ENCODE peak calls at places on chromosomes 11 and 22, in nine cellular contexts. M is heart left ventricle, E is A549, C is IMR-90, J is iPS DF 6.9, I is lower leg skin, Z is ovary, O is cardiac muscle cell, T is body of pancreas. R is an unnamed sample.

GRCh38 chr22:30968015-30968923 is at the start of gene MORC2:
- DNase-seq in Z (no peak), E (peak; percentile 27), T (peak; percentile 79), C (peak; percentile 15), J (peak; percentile 43), I (no peak), M (peak; percentile 66), O (no peak), R (no peak)

GRCh38 chr22:50269573-50270301 is 443 bp downstream of the MAPK11 start:
- DNase-seq in T (peak; percentile 43), O (peak; percentile 36), J (no peak), M (no peak), E (no peak), C (peak; percentile 31), Z (peak; percentile 68), I (no peak), R (peak; percentile 53)

GRCh38 chr11:26865703-26866102 is 128.2 kb upstream of the FIBIN start:
- DNase-seq in C (no peak), I (no peak), T (no peak), J (no peak), O (no peak), E (no peak), M (no peak), Z (no peak), R (no peak)

GRCh38 chr22:34973926-34974325 is 92.0 kb upstream of the ISX start:
- DNase-seq in J (no peak), I (no peak), Z (no peak), T (no peak), O (no peak), E (no peak), M (no peak), C (no peak), R (no peak)

GRCh38 chr22:46830841-46831240 is 68.4 kb downstream of the TBC1D22A start:
- DNase-seq in M (no peak), E (peak; percentile 34), I (no peak), Z (no peak), C (peak; percentile 29), J (no peak), T (no peak), O (no peak), R (no peak)

GRCh38 chr11:72301486-72301885 is 57.5 kb upstream of the PHOX2A start:
- DNase-seq in T (no peak), O (no peak), I (no peak), Z (no peak), E (no peak), M (no peak), J (no peak), C (no peak), R (no peak)

GRCh38 chr22:18059473-18059872 is 18.3 kb upstream of the PEX26 start:
- DNase-seq in E (no peak), T (no peak), I (no peak), C (no peak), Z (no peak), J (no peak), M (no peak), O (no peak), R (no peak)

GRCh38 chr22:37001826-37002225 is 17.4 kb downstream of the TST start:
- DNase-seq in C (no peak), Z (no peak), J (no peak), O (no peak), M (no peak), T (no peak), E (no peak), I (no peak), R (no peak)

GRCh38 chr11:124762077-124762623 is at the start of gene ESAM:
- DNase-seq in J (no peak), I (no peak), O (peak; percentile 42), Z (no peak), M (peak; percentile 66), C (no peak), E (peak; percentile 31), T (peak; percentile 65), R (peak; percentile 59)

GRCh38 chr11:23725752-23726151 is 771.1 kb upstream of the LUZP2 start:
- DNase-seq in O (no peak), E (no peak), C (no peak), M (no peak), T (no peak), Z (no peak), J (no peak), I (no peak), R (no peak)

GRCh38 chr11:7577226-7577882 is 63.6 kb downstream of the PPFIBP2 start:
- DNase-seq in M (peak; percentile 64), O (no peak), C (no peak), Z (peak; percentile 60), T (no peak), I (peak; percentile 70), E (no peak), J (no peak), R (peak; percentile 40)

GRCh38 chr11:44761546-44761961 is 34.8 kb downstream of the TSPAN18 start:
- DNase-seq in C (no peak), J (no peak), Z (no peak), E (no peak), M (no peak), I (no peak), T (no peak), O (peak; percentile 29), R (no peak)

GRCh38 chr11:64476866-64477265 is 114.2 kb upstream of the SLC22A12 start:
- DNase-seq in I (no peak), E (no peak), Z (no peak), T (no peak), M (no peak), O (no peak), J (no peak), C (no peak), R (no peak)
- H3K4me3 ChIP-seq in I (no peak overlapping the region), E (no peak overlapping the region), Z (no peak overlapping the region), T (no peak overlapping the region), M (no peak overlapping the region), O (no peak overlapping the region), J (no peak overlapping the region), C (no peak overlapping the region), R (no peak overlapping the region)

GRCh38 chr11:118912742-118913410 is 12.8 kb downstream of the BCL9L start:
- DNase-seq in Z (peak; percentile 56), C (peak; percentile 24), J (no peak), M (no peak), I (no peak), E (no peak), T (no peak), O (no peak), R (no peak)

GRCh38 chr11:118913411-118914125 is 12.2 kb downstream of the BCL9L start:
- DNase-seq in I (no peak), C (no peak), J (no peak), O (no peak), T (no peak), E (no peak), M (no peak), Z (peak; percentile 26), R (peak; percentile 29)

GRCh38 chr11:118915396-118915795 is 10.3 kb downstream of the BCL9L start:
- DNase-seq in Z (no peak), M (no peak), T (no peak), E (no peak), O (no peak), J (no peak), C (no peak), I (no peak), R (no peak)

GRCh38 chr11:118915941-118916841 is 9.5 kb downstream of the BCL9L start:
- DNase-seq in Z (peak; percentile 55), I (no peak), J (no peak), C (no peak), O (no peak), T (no peak), M (no peak), E (no peak), R (no peak)

DNA sequence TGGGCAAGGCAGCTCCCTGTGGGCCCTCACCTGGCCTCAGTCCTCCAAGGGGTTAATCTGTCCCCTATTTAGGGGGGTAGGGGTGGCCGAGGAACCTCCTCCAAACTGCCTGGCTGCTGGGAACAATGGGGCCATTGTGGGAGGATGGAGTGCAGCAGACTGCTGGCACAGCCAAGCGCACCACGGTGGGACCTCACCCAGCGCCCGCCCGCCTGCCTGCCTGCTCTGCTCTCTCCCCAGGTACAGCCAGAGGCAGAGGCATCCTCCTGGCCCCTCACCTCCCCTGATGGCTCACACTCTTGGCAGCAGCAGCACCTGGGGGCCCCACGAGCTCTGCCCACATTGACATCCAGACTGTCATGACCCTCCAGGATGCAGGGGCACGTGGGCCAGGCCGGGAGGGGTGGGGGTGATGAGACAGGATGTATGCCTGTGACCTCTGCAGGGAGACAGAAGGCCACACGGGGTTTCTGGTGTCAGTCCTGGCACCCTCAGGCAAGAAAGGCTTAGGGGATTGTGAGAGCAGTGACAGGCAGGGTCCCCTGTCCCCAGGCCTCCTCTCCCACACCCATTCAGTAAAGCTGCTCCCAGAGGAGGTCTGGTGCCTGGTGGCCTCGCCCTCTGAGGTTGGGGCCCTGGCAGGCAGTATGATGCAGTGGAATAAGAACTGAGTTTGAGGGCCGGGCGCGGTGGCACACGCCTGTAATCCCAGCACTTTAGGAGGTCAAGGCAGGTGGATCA is 11.4 kb downstream of the BCL9L start:
- DNase-seq in E (no peak), I (no peak), C (no peak), M (no peak), J (no peak), Z (peak; percentile 48), O (no peak), T (peak; percentile 73), R (peak; percentile 46)
- H3K4me3 ChIP-seq in E (peak overlapping the region; percentile 19), I (no peak overlapping the region), C (no peak overlapping the region), M (peak overlapping the region; percentile 48), J (no peak overlapping the region), Z (no peak overlapping the region), O (no peak overlapping the region), T (no peak overlapping the region), R (peak overlapping the region; percentile 63)

GRCh38 chr11:43547900-43548381 is 132.6 kb upstream of the HSD17B12 start:
- DNase-seq in O (peak; percentile 19), C (no peak), J (no peak), I (no peak), Z (peak; percentile 88), T (peak; percentile 55), E (no peak), M (peak; percentile 41), R (peak; percentile 20)

GRCh38 chr11:43545610-43546009 is 134.9 kb upstream of the HSD17B12 start:
- DNase-seq in C (no peak), Z (no peak), I (no peak), J (no peak), O (no peak), E (no peak), M (no peak), T (no peak), R (no peak)

GRCh38 chr11:43548921-43549320 is 131.6 kb upstream of the HSD17B12 start:
- DNase-seq in M (no peak), C (no peak), T (no peak), Z (no peak), E (no peak), O (no peak), I (no peak), J (no peak), R (no peak)

GRCh38 chr11:43547411-43547718 is 133.2 kb upstream of the HSD17B12 start:
- DNase-seq in M (no peak), O (no peak), I (no peak), E (no peak), J (no peak), C (no peak), Z (peak; percentile 77), T (peak; percentile 36), R (no peak)

GRCh38 chr11:43546561-43547410 is 133.8 kb upstream of the HSD17B12 start:
- DNase-seq in I (no peak), Z (peak; percentile 43), C (no peak), O (no peak), M (no peak), J (no peak), T (peak; percentile 51), E (no peak), R (no peak)
- H3K4me3 ChIP-seq in I (no peak overlapping the region), Z (peak overlapping the region; percentile 36), C (no peak overlapping the region), O (no peak overlapping the region), M (peak overlapping the region; percentile 29), J (peak overlapping the region; percentile 37), T (no peak overlapping the region), E (peak overlapping the region; percentile 45), R (peak overlapping the region; percentile 57)

GRCh38 chr22:41781508-41781906 is 19.0 kb upstream of the CCDC134 start:
- DNase-seq in J (no peak), O (no peak), M (no peak), Z (no peak), I (no peak), C (no peak), E (no peak), T (no peak), R (no peak)
- H3K4me3 ChIP-seq in J (no peak overlapping the region), O (no peak overlapping the region), M (no peak overlapping the region), Z (no peak overlapping the region), I (no peak overlapping the region), C (no peak overlapping the region), E (no peak overlapping the region), T (no peak overlapping the region), R (no peak overlapping the region)

R was measured in left ventricle myocardium inferior.